ENCODE peak calls at places on chromosomes 6 and 20, in eight cellular contexts. Z is iPS-NIHi11; S is HAP-1; Q is HTR-8/SVneo; C is prostate gland; D is AG08395; V is KG1; P is CD8-positive, alpha-beta T cell. G is an unnamed sample.

GRCh38 chr6:157806496-157807215 is 16.4 kb upstream of the SNX9 start:
- DNase-seq in S (no peak), V (no peak), Q (no peak), P (no peak), D (no peak), C (no peak), Z (no peak), G (no peak)

GRCh38 chr6:46453221-46453620 is 38.0 kb downstream of the RCAN2 start:
- DNase-seq in V (no peak), C (peak), P (no peak), Q (no peak), D (peak), S (no peak), Z (no peak), G (peak)

GRCh38 chr6:169930799-169931198 is 179.4 kb downstream of the ERMARD start:
- DNase-seq in D (no peak), Q (no peak), C (no peak), V (no peak), P (no peak), S (no peak), Z (peak), G (no peak)

GRCh38 chr6:13411484-13411883 is 75.9 kb downstream of the GFOD1 start:
- DNase-seq in P (no peak), C (no peak), S (no peak), V (no peak), Q (no peak), D (no peak), Z (no peak), G (no peak)

GRCh38 chr6:35206346-35206745 is 7.4 kb upstream of the SCUBE3 start:
- DNase-seq in Z (no peak), P (no peak), D (peak), C (no peak), S (no peak), V (no peak), Q (no peak), G (no peak)

GRCh38 chr6:170266061-170266825 is 24.6 kb downstream of the DLL1 start:
- DNase-seq in Z (no peak), Q (no peak), P (no peak), C (no peak), S (no peak), V (no peak), D (no peak), G (no peak)

GRCh38 chr6:66094615-66095014 is 387.6 kb upstream of the EYS start:
- DNase-seq in Z (no peak), C (no peak), V (no peak), S (no peak), D (no peak), P (no peak), Q (no peak), G (no peak)

GRCh38 chr20:58003525-58003924 is 224.9 kb downstream of the ANKRD60 start:
- DNase-seq in Q (no peak), Z (peak), V (no peak), C (no peak), P (no peak), D (no peak), S (no peak), G (no peak)

GRCh38 chr6:133837801-133838349 is 51.0 kb upstream of the TCF21 start:
- DNase-seq in Q (peak), Z (peak), D (no peak), V (peak), C (peak), S (peak), P (peak), G (peak)